ENCODE peak calls at places on chromosome 11, in four cellular contexts. T, I, Q and F are unnamed samples.

GRCh38 chr11:101428918-101429317 is 154.9 kb downstream of the TRPC6 start:
- DNase-seq in Q (no peak), T (no peak), I (no peak), F (no peak)

GRCh38 chr11:84247931-84248330 is 961.8 kb upstream of the CCDC90B start:
- DNase-seq in T (no peak), I (no peak), Q (no peak), F (no peak)

GRCh38 chr11:60991457-60991856 is 20.0 kb downstream of the CD6 start:
- DNase-seq in Q (no peak), I (no peak), T (no peak), F (no peak)

GRCh38 chr11:11578542-11578941 is 43.3 kb downstream of the GALNT18 start:
- DNase-seq in T (no peak), I (no peak), Q (no peak), F (no peak)

GRCh38 chr11:8196749-8197148 is 27.9 kb upstream of the RIC3 start:
- DNase-seq in I (no peak), Q (no peak), T (no peak), F (no peak)

GRCh38 chr11:38460901-38461300 is 1862.9 kb upstream of the RAG2 start:
- DNase-seq in T (no peak), Q (no peak), I (peak; percentile 40), F (peak; percentile 61)

GRCh38 chr11:67267188-67268035 is 1.1 kb downstream of the GRK2 start:
- DNase-seq in T (peak; percentile 72), I (peak; percentile 52), Q (peak; percentile 39), F (peak; percentile 67)

GRCh38 chr11:84471501-84471900 is 1155.6 kb downstream of the DLG2 start:
- DNase-seq in I (no peak), Q (no peak), T (no peak), F (no peak)

GRCh38 chr11:36104660-36104992 is 160.8 kb downstream of the LDLRAD3 start:
- DNase-seq in T (no peak), I (no peak), Q (no peak), F (no peak)

GRCh38 chr11:12727556-12728070 is 53.4 kb downstream of the TEAD1 start:
- DNase-seq in T (no peak), Q (no peak), I (no peak), F (no peak)

GRCh38 chr11:72627594-72628281 is 46.5 kb downstream of the PDE2A start:
- DNase-seq in I (peak; percentile 79), T (no peak), Q (no peak), F (peak; percentile 64)

GRCh38 chr11:45606514-45607024 is 58.9 kb downstream of the CHST1 start:
- DNase-seq in Q (no peak), T (no peak), I (no peak), F (no peak)

GRCh38 chr11:19555266-19555665 is 157.4 kb upstream of the NAV2 start:
- DNase-seq in Q (no peak), T (peak; percentile 52), I (no peak), F (no peak)

GRCh38 chr11:86916330-86916729 is 38.9 kb downstream of the FZD4 start:
- DNase-seq in Q (no peak), I (no peak), T (no peak), F (no peak)

GRCh38 chr11:84480151-84480550 is 1147.0 kb downstream of the DLG2 start:
- DNase-seq in Q (no peak), T (no peak), I (no peak), F (no peak)

GRCh38 chr11:92765418-92765817 is 204.0 kb upstream of the MTNR1B start:
- DNase-seq in I (no peak), Q (no peak), T (no peak), F (no peak)

GRCh38 chr11:78773077-78773476 is 198.4 kb upstream of the NARS2 start:
- DNase-seq in T (no peak), I (no peak), Q (no peak), F (no peak)

GRCh38 chr11:68322031-68322388 is 9.6 kb downstream of the LRP5 start:
- DNase-seq in T (no peak), I (no peak), Q (no peak), F (peak; percentile 39)

GRCh38 chr11:46920709-46921108 is 2.4 kb upstream of the LRP4 start:
- DNase-seq in T (no peak), I (peak; percentile 40), Q (no peak), F (no peak)

GRCh38 chr11:23138761-23139160 is 278.5 kb upstream of the CCDC179 start:
- DNase-seq in I (no peak), Q (no peak), T (no peak), F (no peak)

GRCh38 chr11:9313648-9314290 is 624 bp downstream of the TMEM41B start:
- DNase-seq in T (no peak), Q (no peak), I (no peak), F (peak; percentile 67)

GRCh38 chr11:3942160-3942955 is 86.9 kb downstream of the STIM1 start:
- DNase-seq in I (no peak), T (no peak), Q (peak; percentile 60), F (no peak)

GRCh38 chr11:27722117-27722844 is 22.0 kb upstream of the BDNF start:
- DNase-seq in Q (no peak), I (no peak), T (no peak), F (no peak)

GRCh38 chr11:65571940-65572339 is 398 bp upstream of the FAM89B start:
- DNase-seq in Q (no peak), I (no peak), T (peak; percentile 42), F (no peak)

GRCh38 chr11:65571420-65571819 is 918 bp upstream of the FAM89B start:
- DNase-seq in I (no peak), T (peak; percentile 27), Q (no peak), F (no peak)

GRCh38 chr11:65572356-65573043 is at the start of gene FAM89B:
- DNase-seq in Q (peak; percentile 87), T (peak; percentile 93), I (peak; percentile 96), F (peak; percentile 98)

GRCh38 chr11:65569164-65569972 is 909 bp upstream of the ZNRD2 start:
- DNase-seq in I (no peak), T (no peak), Q (no peak), F (no peak)

GRCh38 chr11:65569973-65570918 is at the start of gene ZNRD2:
- DNase-seq in I (peak; percentile 99), Q (peak; percentile 99), T (peak; percentile 100), F (peak; percentile 99)
- H3K4me1 ChIP-seq in I (peaks cover 37% of the 10 kb centered on the region), Q (peaks cover 64% of the 10 kb centered on the region), T (peaks cover 51% of the 10 kb centered on the region), F (peaks cover 12% of the 10 kb centered on the region)

GRCh38 chr11:122763108-122763507 is 75.2 kb upstream of the CRTAM start:
- DNase-seq in Q (no peak), T (no peak), I (no peak), F (no peak)
- H3K27me3 ChIP-seq in Q (no peaks in the 10 kb centered on the region), T (no peaks in the 10 kb centered on the region), I (no peaks in the 10 kb centered on the region), F (no peaks in the 10 kb centered on the region)

GRCh38 chr11:59553323-59553722 is 42.0 kb downstream of the OR4D9 start:
- DNase-seq in Q (no peak), T (no peak), I (no peak), F (no peak)

GRCh38 chr11:59552844-59553243 is 41.5 kb downstream of the OR4D9 start:
- DNase-seq in I (no peak), Q (no peak), T (no peak), F (no peak)

GRCh38 chr11:59550368-59550841 is 39.1 kb downstream of the OR4D9 start:
- DNase-seq in I (peak; percentile 71), Q (peak; percentile 93), T (peak; percentile 84), F (peak; percentile 87)

GRCh38 chr11:59550842-59551650 is 39.7 kb downstream of the OR4D9 start:
- DNase-seq in I (peak; percentile 76), T (peak; percentile 64), Q (peak; percentile 88), F (peak; percentile 81)

DNA sequence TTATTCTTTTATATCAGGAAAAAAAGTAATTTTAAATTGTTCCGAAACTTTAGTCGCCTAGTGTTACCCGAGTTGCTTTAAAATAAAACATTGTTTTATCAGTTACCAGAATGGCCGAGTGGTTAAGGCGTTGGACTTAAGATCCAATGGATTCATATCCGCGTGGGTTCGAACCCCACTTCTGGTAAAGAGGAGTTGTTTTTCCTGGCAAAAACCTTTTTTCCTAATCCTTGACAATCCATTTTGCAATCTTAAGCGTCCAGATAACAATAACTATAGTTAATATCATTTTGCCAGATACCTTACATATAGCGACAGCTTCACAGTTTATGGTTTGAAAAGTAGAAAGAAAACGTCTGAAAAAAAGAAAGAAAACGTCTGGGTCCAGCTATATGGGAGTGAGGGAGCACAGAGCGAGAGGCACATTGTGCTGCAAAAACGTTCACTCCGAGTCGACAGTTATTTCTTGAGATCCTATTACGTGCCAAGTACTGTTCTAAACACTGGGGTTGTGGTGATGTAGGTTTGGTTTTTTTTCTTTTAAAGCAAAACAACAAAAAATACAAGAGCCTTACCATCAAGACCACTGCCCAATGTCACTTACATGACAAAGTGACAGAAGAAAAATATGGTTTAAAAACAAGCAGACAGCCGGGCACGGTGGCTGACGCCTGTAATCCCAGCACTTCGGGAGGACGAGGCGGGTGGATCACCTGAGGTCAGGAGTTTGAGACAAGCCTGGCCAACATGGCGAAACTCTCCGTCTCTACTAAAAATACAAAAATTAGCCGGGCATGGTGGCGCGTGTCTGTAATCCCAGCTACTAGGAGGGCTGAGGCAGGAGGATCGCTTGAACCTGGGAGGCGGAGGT is 40.5 kb downstream of the OR4D9 start:
- DNase-seq in T (no peak), I (no peak), Q (no peak), F (no peak)
- H3K4me3 ChIP-seq in T (peak overlapping the region; percentile 51), I (peak overlapping the region; percentile 62), Q (peak overlapping the region; percentile 59), F (peak overlapping the region; percentile 46)

DNA sequence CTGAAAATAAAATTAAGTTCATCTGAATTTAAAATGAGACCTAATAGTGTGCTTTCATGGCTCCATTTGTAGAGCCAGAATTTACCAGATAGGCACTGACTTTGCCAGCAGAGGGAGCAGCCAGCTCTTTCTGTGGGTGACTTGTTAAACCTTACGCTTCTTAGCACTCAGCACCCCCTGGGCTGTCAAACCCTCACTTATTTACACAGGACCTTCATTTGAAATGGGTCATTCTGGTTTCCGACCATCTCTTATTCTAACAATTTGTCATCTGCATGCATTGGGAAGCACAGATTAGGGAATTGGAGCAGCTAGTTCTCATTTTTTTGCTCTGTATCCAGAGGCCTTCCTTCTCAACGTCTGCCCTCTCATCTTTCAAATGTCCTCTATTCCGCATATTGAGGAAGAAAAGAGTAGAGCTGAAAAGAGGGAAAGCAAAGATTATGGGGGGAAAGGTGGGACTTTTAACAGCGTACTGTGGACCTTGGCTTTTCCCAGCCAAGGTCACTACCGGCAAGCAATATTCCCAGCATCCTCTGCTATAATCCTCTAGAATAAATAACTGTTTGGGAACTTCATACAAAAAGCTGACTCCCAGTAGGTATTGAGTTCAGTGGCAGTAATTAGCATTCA is 3.1 kb downstream of the ASRGL1 start:
- DNase-seq in T (peak; percentile 51), I (peak; percentile 38), Q (peak; percentile 51), F (peak; percentile 45)
- H3K4me1 ChIP-seq in T (peaks cover 29% of the 10 kb centered on the region), I (peaks cover 9% of the 10 kb centered on the region), Q (no peaks in the 10 kb centered on the region), F (no peaks in the 10 kb centered on the region)

GRCh38 chr11:88434333-88434976 is 96.9 kb upstream of the CTSC start:
- DNase-seq in Q (no peak), T (no peak), I (no peak), F (no peak)

GRCh38 chr11:88428959-88429358 is 91.4 kb upstream of the CTSC start:
- DNase-seq in Q (no peak), T (no peak), I (no peak), F (no peak)

GRCh38 chr11:88431675-88432341 is 94.3 kb upstream of the CTSC start:
- DNase-seq in Q (no peak), I (no peak), T (no peak), F (no peak)

GRCh38 chr11:88435405-88435804 is 97.9 kb upstream of the CTSC start:
- DNase-seq in Q (no peak), T (no peak), I (no peak), F (no peak)

GRCh38 chr11:88433546-88434230 is 96.2 kb upstream of the CTSC start:
- DNase-seq in I (no peak), Q (no peak), T (no peak), F (no peak)
- H3K27me3 ChIP-seq in I (no peaks in the 10 kb centered on the region), Q (no peaks in the 10 kb centered on the region), T (no peaks in the 10 kb centered on the region), F (no peaks in the 10 kb centered on the region)